ENCODE peak calls at places on chromosomes 3 and 15, in six cellular contexts. A is astrocyte, P is IMR-90, O is GM23248, V is PC-3, I is body of pancreas. J is an unnamed sample.
A peak's percentile ranks its signal among the peaks of the same experiment; 100 is the strongest.

GRCh38 chr15:78734441-78735064 is 76.7 kb downstream of the ADAMTS7 start:
- DNase-seq in A (no peak), P (no peak), O (no peak), V (no peak), I (no peak), J (no peak)

GRCh38 chr15:40150163-40150925 is 10.5 kb upstream of the BUB1B start:
- DNase-seq in A (peak; percentile 53), P (peak; percentile 48), O (peak; percentile 59), V (peak; percentile 98), I (peak; percentile 43), J (no peak)

GRCh38 chr3:101102678-101103296 is 109.6 kb upstream of the ABI3BP start:
- DNase-seq in A (no peak), P (peak; percentile 59), O (no peak), V (no peak), I (no peak), J (no peak)

GRCh38 chr15:86275361-86275760 is 195.7 kb downstream of the AGBL1 start:
- DNase-seq in A (no peak), P (no peak), O (no peak), V (no peak), I (no peak), J (no peak)

GRCh38 chr3:9743548-9743947 is 6.2 kb upstream of the OGG1 start:
- DNase-seq in A (no peak), P (no peak), O (no peak), V (no peak), I (no peak), J (no peak)

GRCh38 chr3:183342824-183343223 is 85.6 kb downstream of the MCF2L2 start:
- DNase-seq in A (no peak), P (no peak), O (no peak), V (no peak), I (no peak), J (no peak)

GRCh38 chr3:136114421-136114820 is 81.7 kb downstream of the MSL2 start:
- DNase-seq in A (peak; percentile 68), P (peak; percentile 40), O (no peak), V (no peak), I (no peak), J (no peak)

GRCh38 chr3:194112120-194113106 is 23.5 kb upstream of the HES1 start:
- DNase-seq in A (peak; percentile 43), P (no peak), O (no peak), V (peak; percentile 92), I (peak; percentile 97), J (peak; percentile 95)

GRCh38 chr3:105473521-105474223 is 107.0 kb downstream of the ALCAM start:
- DNase-seq in A (peak; percentile 99), P (peak; percentile 86), O (peak; percentile 87), V (peak; percentile 46), I (no peak), J (no peak)

GRCh38 chr3:48662753-48663488 is at the start of gene CELSR3:
- DNase-seq in A (peak; percentile 84), P (peak; percentile 90), O (peak; percentile 95), V (peak; percentile 16), I (peak; percentile 52), J (peak; percentile 51)

GRCh38 chr3:179716811-179717210 is 64.0 kb downstream of the USP13 start:
- DNase-seq in A (peak; percentile 98), P (peak; percentile 93), O (peak; percentile 87), V (no peak), I (no peak), J (no peak)

GRCh38 chr15:41838400-41838897 is at the start of gene PLA2G4B:
- DNase-seq in A (no peak), P (no peak), O (no peak), V (peak; percentile 98), I (peak; percentile 58), J (peak; percentile 78)

GRCh38 chr15:30872341-30872748 is 31.4 kb upstream of the FAN1 start:
- DNase-seq in A (no peak), P (peak; percentile 61), O (peak; percentile 16), V (peak; percentile 77), I (no peak), J (no peak)

GRCh38 chr3:89180334-89180733 is 72.9 kb downstream of the EPHA3 start:
- DNase-seq in A (peak; percentile 12), P (no peak), O (no peak), V (peak; percentile 8), I (no peak), J (no peak)

GRCh38 chr3:134378384-134378783 is 4.1 kb upstream of the AMOTL2 start:
- DNase-seq in A (no peak), P (no peak), O (no peak), V (peak; percentile 35), I (peak; percentile 51), J (peak; percentile 71)

GRCh38 chr15:100981086-100981485 is 61.9 kb downstream of the LRRK1 start:
- DNase-seq in A (no peak), P (no peak), O (no peak), V (no peak), I (no peak), J (no peak)

GRCh38 chr3:138513073-138513843 is 78.8 kb downstream of the ESYT3 start:
- DNase-seq in A (no peak), P (no peak), O (no peak), V (no peak), I (no peak), J (no peak)

GRCh38 chr3:162348912-162349311 is 852.3 kb downstream of the OTOL1 start:
- DNase-seq in A (no peak), P (no peak), O (no peak), V (no peak), I (no peak), J (no peak)

GRCh38 chr15:78314181-78314581 is 14.8 kb upstream of the SKIC8 start:
- DNase-seq in A (no peak), P (no peak), O (no peak), V (no peak), I (no peak), J (no peak)

GRCh38 chr3:24018784-24019570 is 73.9 kb downstream of the NR1D2 start:
- DNase-seq in A (no peak), P (no peak), O (no peak), V (no peak), I (no peak), J (no peak)
- H3K4me3 ChIP-seq in A (no peak overlapping the region), P (no peak overlapping the region), O (no peak overlapping the region), V (no peak overlapping the region), I (no peak overlapping the region), J (no peak overlapping the region)

GRCh38 chr3:126616931-126617330 is 38.0 kb downstream of the TXNRD3 start:
- DNase-seq in A (no peak), P (peak; percentile 10), O (no peak), V (peak; percentile 3), I (no peak), J (no peak)

GRCh38 chr3:126620743-126621142 is 34.2 kb downstream of the TXNRD3 start:
- DNase-seq in A (peak; percentile 32), P (no peak), O (peak; percentile 55), V (no peak), I (no peak), J (no peak)

GRCh38 chr3:126618021-126618420 is 36.9 kb downstream of the TXNRD3 start:
- DNase-seq in A (peak; percentile 63), P (peak; percentile 18), O (no peak), V (no peak), I (no peak), J (no peak)

GRCh38 chr3:126618760-126619159 is 36.2 kb downstream of the TXNRD3 start:
- DNase-seq in A (no peak), P (no peak), O (no peak), V (no peak), I (no peak), J (no peak)

DNA sequence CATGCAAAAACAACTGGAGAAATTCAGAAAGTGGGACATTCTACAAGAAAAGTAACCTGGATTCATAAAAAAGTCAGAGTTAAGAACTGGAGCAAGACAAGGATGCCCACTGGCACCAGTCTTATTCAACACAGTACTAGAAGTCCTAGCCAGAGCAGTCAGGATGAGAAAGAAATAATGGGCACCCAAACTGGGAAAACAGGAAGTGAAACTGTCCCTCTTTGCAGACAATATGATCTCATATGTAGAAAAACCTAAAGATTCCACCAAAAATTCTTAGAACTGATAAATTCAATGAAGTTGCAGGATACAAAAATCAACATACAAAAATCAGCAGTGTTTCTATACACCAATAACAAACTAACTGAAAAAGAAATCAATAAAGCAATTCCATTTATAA is 37.4 kb downstream of the TXNRD3 start:
- DNase-seq in A (no peak), P (no peak), O (no peak), V (no peak), I (no peak), J (no peak)
- H3K27ac ChIP-seq in A (no peak overlapping the region), P (no peak overlapping the region), O (no peak overlapping the region), V (no peak overlapping the region), I (no peak overlapping the region), J (no peak overlapping the region)

GRCh38 chr3:169966086-169966950 is at the start of gene SEC62:
- DNase-seq in A (peak; percentile 76), P (peak; percentile 88), O (peak; percentile 97), V (peak; percentile 92), I (peak; percentile 94), J (peak; percentile 86)

GRCh38 chr3:169968224-169968623 is 1.6 kb downstream of the SEC62 start:
- DNase-seq in A (no peak), P (no peak), O (no peak), V (no peak), I (no peak), J (no peak)

GRCh38 chr3:169964176-169964575 is 2.4 kb upstream of the SEC62 start:
- DNase-seq in A (peak; percentile 68), P (peak; percentile 56), O (peak; percentile 39), V (peak; percentile 56), I (no peak), J (no peak)

GRCh38 chr3:169966951-169967915 is 626 bp downstream of the SEC62 start:
- DNase-seq in A (peak; percentile 37), P (peak; percentile 49), O (peak; percentile 86), V (peak; percentile 30), I (peak; percentile 59), J (peak; percentile 31)

DNA sequence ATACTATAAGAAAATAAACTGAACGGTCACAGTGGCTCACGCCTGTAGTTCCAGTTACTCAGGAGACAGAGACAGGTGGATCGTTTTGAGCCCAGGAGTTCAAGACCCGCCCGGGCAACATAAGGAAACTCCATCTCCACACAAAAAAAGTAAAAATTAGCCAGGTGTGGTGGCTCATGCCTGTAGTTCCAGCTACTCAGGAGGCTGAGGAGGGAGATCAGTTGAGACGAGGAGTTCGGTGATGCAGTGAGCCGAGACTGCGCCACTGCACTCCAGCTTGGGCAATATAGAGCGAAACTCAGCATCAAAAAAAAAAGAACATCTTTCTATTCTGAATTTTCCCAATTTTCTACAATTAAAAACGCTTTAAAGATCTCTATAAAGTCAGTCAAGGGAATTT is 1.0 kb upstream of the SEC62 start:
- DNase-seq in A (no peak), P (no peak), O (no peak), V (no peak), I (no peak), J (no peak)
- H3K4me3 ChIP-seq in A (peak overlapping the region; percentile 85), P (no peak overlapping the region), O (peak overlapping the region; percentile 92), V (peak overlapping the region; percentile 75), I (no peak overlapping the region), J (no peak overlapping the region)

GRCh38 chr3:46682156-46682555 is 11.3 kb downstream of the ALS2CL start:
- DNase-seq in A (no peak), P (no peak), O (no peak), V (no peak), I (no peak), J (no peak)

GRCh38 chr3:46679681-46680080 is 13.8 kb downstream of the ALS2CL start:
- DNase-seq in A (no peak), P (no peak), O (no peak), V (no peak), I (no peak), J (no peak)

GRCh38 chr3:46680298-46680826 is 13.1 kb downstream of the ALS2CL start:
- DNase-seq in A (no peak), P (no peak), O (no peak), V (no peak), I (no peak), J (no peak)

GRCh38 chr3:46682974-46683373 is 10.5 kb downstream of the ALS2CL start:
- DNase-seq in A (no peak), P (no peak), O (no peak), V (no peak), I (no peak), J (no peak)

GRCh38 chr3:46681387-46681786 is 12.1 kb downstream of the ALS2CL start:
- DNase-seq in A (no peak), P (no peak), O (no peak), V (no peak), I (no peak), J (no peak)
- H3K27ac ChIP-seq in A (no peak overlapping the region), P (no peak overlapping the region), O (no peak overlapping the region), V (no peak overlapping the region), I (no peak overlapping the region), J (no peak overlapping the region)

J was measured in small intestine.